ENCODE peak calls at places on chromosomes 7 and 10, in four cellular contexts. One of them, this sample, is unnamed.

GRCh38 chr10:72334832-72335393 is 19.8 kb downstream of the DNAJB12 start:
- DNase-seq in HL-60: peak; percentile 98
- DNase-seq in neural crest cell: no peak
- DNase-seq in pancreas: peak; percentile 80
- DNase-seq in this sample: peak; percentile 98

GRCh38 chr7:121279822-121280221 is 49.0 kb upstream of the WNT16 start:
- DNase-seq in neural crest cell: no peak
- DNase-seq in pancreas: no peak
- DNase-seq in HL-60: no peak
- DNase-seq in this sample: no peak

GRCh38 chr7:28957822-28958234 is 302 bp downstream of the TRIL start:
- DNase-seq in HL-60: no peak
- DNase-seq in neural crest cell: no peak
- DNase-seq in pancreas: peak; percentile 57
- DNase-seq in this sample: no peak

GRCh38 chr10:126913316-126913715 is 8.1 kb downstream of the DOCK1 start:
- DNase-seq in HL-60: no peak
- DNase-seq in neural crest cell: no peak
- DNase-seq in pancreas: no peak
- DNase-seq in this sample: no peak

GRCh38 chr7:66430164-66430545 is 198.5 kb upstream of the KCTD7 start:
- DNase-seq in neural crest cell: no peak
- DNase-seq in HL-60: no peak
- DNase-seq in pancreas: no peak
- DNase-seq in this sample: no peak

GRCh38 chr10:95814011-95814727 is 58.2 kb downstream of the ENTPD1 start:
- DNase-seq in neural crest cell: peak; percentile 15
- DNase-seq in pancreas: no peak
- DNase-seq in HL-60: no peak
- DNase-seq in this sample: no peak

GRCh38 chr7:141012696-141013344 is 1.9 kb downstream of the MRPS33 start:
- DNase-seq in neural crest cell: no peak
- DNase-seq in HL-60: no peak
- DNase-seq in pancreas: no peak
- DNase-seq in this sample: no peak

GRCh38 chr10:79994556-79994955 is 45.7 kb upstream of the SFTPD start:
- DNase-seq in neural crest cell: no peak
- DNase-seq in HL-60: no peak
- DNase-seq in pancreas: no peak
- DNase-seq in this sample: no peak

GRCh38 chr10:83553366-83553765 is 585.9 kb upstream of the GHITM start:
- DNase-seq in neural crest cell: no peak
- DNase-seq in pancreas: no peak
- DNase-seq in HL-60: no peak
- DNase-seq in this sample: no peak

GRCh38 chr10:83555264-83555663 is 584.0 kb upstream of the GHITM start:
- DNase-seq in neural crest cell: no peak
- DNase-seq in pancreas: no peak
- DNase-seq in HL-60: no peak
- DNase-seq in this sample: no peak
- TF ChIP-seq CTCF in neural crest cell: no peak
- TF ChIP-seq CTCF in pancreas: no peak
- TF ChIP-seq CTCF in HL-60: no peak
- TF ChIP-seq CTCF in this sample: no peak

GRCh38 chr10:97731346-97732051 is 5.4 kb upstream of the ZFYVE27 start:
- DNase-seq in pancreas: peak; percentile 53
- DNase-seq in neural crest cell: peak; percentile 74
- DNase-seq in HL-60: peak; percentile 62
- DNase-seq in this sample: peak; percentile 62
- TF ChIP-seq CTCF in pancreas: peak; percentile 72
- TF ChIP-seq CTCF in neural crest cell: peak; percentile 90
- TF ChIP-seq CTCF in HL-60: peak; percentile 67
- TF ChIP-seq CTCF in this sample: peak; percentile 92

DNA sequence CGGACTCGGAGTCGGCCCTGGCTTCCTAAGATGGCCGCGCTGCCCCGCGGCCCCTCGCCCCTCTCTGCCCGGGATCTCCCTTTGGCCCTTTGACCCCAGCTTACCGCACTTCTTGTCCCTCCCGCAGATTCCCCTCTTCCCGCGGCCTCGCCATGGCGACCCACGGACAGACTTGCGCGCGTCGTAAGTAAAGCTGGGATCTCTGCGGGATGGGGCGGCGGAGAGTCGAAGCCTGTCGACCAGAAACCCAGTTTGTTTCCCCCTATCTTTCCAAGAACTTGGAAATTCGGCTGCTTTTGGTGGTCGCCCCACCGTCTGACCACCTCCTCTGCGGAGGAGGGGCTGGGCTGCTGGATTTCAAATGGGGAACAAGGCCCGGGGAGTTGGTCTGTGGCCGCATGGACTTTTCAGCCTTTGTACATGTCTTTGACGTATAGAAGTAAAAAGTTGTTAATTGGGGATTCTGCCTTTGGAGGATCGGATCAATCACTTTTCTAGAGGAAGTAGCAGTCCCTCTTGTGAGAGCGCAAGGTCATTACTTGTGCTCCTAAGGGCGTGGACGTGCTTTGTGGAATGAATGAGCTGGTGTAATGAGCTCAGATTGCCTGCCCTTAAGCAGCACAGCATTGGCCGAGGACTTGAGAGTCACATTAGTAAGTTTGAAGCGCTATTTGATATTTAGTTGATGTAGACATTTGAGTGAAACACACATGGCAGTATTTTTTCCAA is 575 bp downstream of the VDAC2 start:
- DNase-seq in pancreas: no peak
- DNase-seq in neural crest cell: no peak
- DNase-seq in HL-60: peak; percentile 38
- DNase-seq in this sample: no peak
- TF ChIP-seq CTCF in pancreas: no peak
- TF ChIP-seq CTCF in neural crest cell: no peak
- TF ChIP-seq CTCF in HL-60: no peak
- TF ChIP-seq CTCF in this sample: no peak

DNA sequence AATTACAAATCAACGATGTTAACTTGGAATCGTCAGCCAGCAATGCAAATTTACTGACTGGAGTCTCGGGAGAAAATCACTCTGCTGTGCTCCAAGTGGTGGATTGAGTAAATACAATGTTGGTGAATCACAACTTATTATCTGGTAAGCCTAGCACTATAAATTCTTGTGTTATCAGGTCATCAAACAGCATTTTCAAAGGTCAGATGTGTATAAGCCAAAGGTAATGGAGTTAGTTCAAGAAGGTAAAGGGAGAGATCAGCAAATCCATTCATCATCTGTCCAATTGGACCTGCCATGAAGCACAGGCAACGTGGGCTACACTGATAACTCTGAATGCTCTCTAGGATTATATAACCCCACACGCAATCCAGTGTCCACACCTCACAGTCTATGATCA is 13.9 kb downstream of the CUBN start:
- DNase-seq in HL-60: no peak
- DNase-seq in pancreas: no peak
- DNase-seq in neural crest cell: no peak
- DNase-seq in this sample: no peak
- TF ChIP-seq CTCF in HL-60: no peak
- TF ChIP-seq CTCF in pancreas: no peak
- TF ChIP-seq CTCF in neural crest cell: no peak
- TF ChIP-seq CTCF in this sample: no peak

GRCh38 chr10:31083765-31084184 is 52.1 kb upstream of the ZNF438 start:
- DNase-seq in neural crest cell: peak; percentile 34
- DNase-seq in HL-60: peak; percentile 71
- DNase-seq in pancreas: no peak
- DNase-seq in this sample: no peak
- TF ChIP-seq CTCF in neural crest cell: peak; percentile 58
- TF ChIP-seq CTCF in HL-60: peak; percentile 35
- TF ChIP-seq CTCF in pancreas: no peak
- TF ChIP-seq CTCF in this sample: peak; percentile 33